ENCODE peak calls at places on chromosomes 6 and 20, in four cellular contexts. S is heart left ventricle, A is sigmoid colon, M is right lobe of liver. J is an unnamed sample.

GRCh38 chr6:156336096-156336495 is 441.1 kb upstream of the ARID1B start:
- DNase-seq in S (no peak), M (no peak), A (no peak), J (no peak)

GRCh38 chr6:101588343-101588742 is 194.8 kb downstream of the GRIK2 start:
- DNase-seq in M (no peak), A (no peak), S (no peak), J (no peak)

GRCh38 chr6:129131282-129131681 is 248.3 kb downstream of the LAMA2 start:
- DNase-seq in M (no peak), A (peak; percentile 91), S (no peak), J (no peak)

GRCh38 chr6:130945401-130945919 is 117.6 kb downstream of the EPB41L2 start:
- DNase-seq in M (no peak), S (no peak), A (no peak), J (no peak)

GRCh38 chr6:39812853-39813533 is 20.8 kb downstream of the DAAM2 start:
- DNase-seq in A (no peak), M (no peak), S (no peak), J (no peak)

GRCh38 chr20:34010405-34010895 is 16.7 kb downstream of the RALY start:
- DNase-seq in M (no peak), A (no peak), S (no peak), J (no peak)

GRCh38 chr6:124798942-124799496 is 163.2 kb upstream of the RNF217 start:
- DNase-seq in S (no peak), M (no peak), A (no peak), J (no peak)

GRCh38 chr6:157645201-157645795 is 177.7 kb upstream of the SNX9 start:
- DNase-seq in S (no peak), M (no peak), A (peak; percentile 44), J (no peak)

GRCh38 chr6:278494-278893 is 13.8 kb upstream of the DUSP22 start:
- DNase-seq in M (no peak), A (no peak), S (no peak), J (no peak)

GRCh38 chr6:169861431-169862045 is 110.1 kb downstream of the ERMARD start:
- DNase-seq in A (no peak), S (peak; percentile 5), M (no peak), J (no peak)

GRCh38 chr20:13220857-13221297 is at the start of gene ISM1:
- DNase-seq in M (peak; percentile 48), A (no peak), S (no peak), J (no peak)

GRCh38 chr20:38125157-38126056 is 39.7 kb downstream of the TGM2 start:
- DNase-seq in M (peak; percentile 89), A (peak; percentile 79), S (peak; percentile 76), J (no peak)

GRCh38 chr6:62626661-62627060 is 340.6 kb upstream of the KHDRBS2 start:
- DNase-seq in S (no peak), M (no peak), A (no peak), J (no peak)

GRCh38 chr6:130293800-130294199 is 71.0 kb upstream of the SAMD3 start:
- DNase-seq in M (no peak), S (no peak), A (no peak), J (no peak)

GRCh38 chr6:14606353-14606752 is 488.8 kb downstream of the CD83 start:
- DNase-seq in S (no peak), M (no peak), A (no peak), J (no peak)

GRCh38 chr6:169095153-169095552 is 158.5 kb downstream of the THBS2 start:
- DNase-seq in A (no peak), M (no peak), S (no peak), J (no peak)

GRCh38 chr20:25076731-25077609 is 5.0 kb downstream of the VSX1 start:
- DNase-seq in S (no peak), M (peak; percentile 79), A (no peak), J (no peak)

GRCh38 chr6:142926494-142927273 is 18.3 kb downstream of the HIVEP2 start:
- DNase-seq in A (peak; percentile 93), S (peak; percentile 92), M (peak; percentile 96), J (peak; percentile 14)
- H3K27ac ChIP-seq in A (peak overlapping the region; percentile 86), S (peak overlapping the region; percentile 94), M (peak overlapping the region; percentile 98), J (peak overlapping the region; percentile 78)

GRCh38 chr20:3407426-3408250 is at the start of gene DNAAF9:
- DNase-seq in S (peak; percentile 82), M (peak; percentile 85), A (peak; percentile 89), J (no peak)
- TF ChIP-seq POLR2A in S (no peak), M (peak; percentile 65), A (no peak), J (no peak)

GRCh38 chr6:35082733-35083403 is 58.3 kb downstream of the TCP11 start:
- DNase-seq in S (peak; percentile 8), A (peak; percentile 55), M (peak; percentile 45), J (no peak)
- H3K27ac ChIP-seq in S (no peak overlapping the region), A (peak overlapping the region; percentile 56), M (no peak overlapping the region), J (peak overlapping the region; percentile 76)

GRCh38 chr6:143204045-143204444 is 143.4 kb downstream of the AIG1 start:
- DNase-seq in A (no peak), S (no peak), M (no peak), J (no peak)
- TF ChIP-seq POLR2A in A (no peak), S (no peak), M (no peak), J (no peak)

GRCh38 chr20:17629678-17630089 is 52.4 kb downstream of the RRBP1 start:
- DNase-seq in A (no peak), S (no peak), M (no peak), J (no peak)

GRCh38 chr20:17631576-17632319 is 50.3 kb downstream of the RRBP1 start:
- DNase-seq in M (no peak), A (no peak), S (no peak), J (no peak)

GRCh38 chr20:17630151-17630805 is 51.8 kb downstream of the RRBP1 start:
- DNase-seq in S (no peak), A (no peak), M (no peak), J (no peak)

GRCh38 chr20:17629025-17629424 is 53.0 kb downstream of the RRBP1 start:
- DNase-seq in A (no peak), M (no peak), S (no peak), J (no peak)

GRCh38 chr20:17630806-17631195 is 51.2 kb downstream of the RRBP1 start:
- DNase-seq in M (no peak), S (no peak), A (no peak), J (no peak)
- H3K27ac ChIP-seq in M (no peak overlapping the region), S (no peak overlapping the region), A (no peak overlapping the region), J (no peak overlapping the region)

GRCh38 chr6:30515967-30516753 is 26.9 kb downstream of the HLA-E start:
- DNase-seq in A (peak; percentile 95), M (peak; percentile 96), S (peak; percentile 90), J (peak; percentile 76)
- TF ChIP-seq POLR2A in A (no peak), M (peak; percentile 77), S (no peak), J (peak; percentile 55)

GRCh38 chr20:48642105-48642880 is 185.5 kb downstream of the PREX1 start:
- DNase-seq in S (no peak), A (no peak), M (no peak), J (no peak)

GRCh38 chr20:48645666-48646065 is 182.1 kb downstream of the PREX1 start:
- DNase-seq in M (no peak), A (no peak), S (no peak), J (no peak)

GRCh38 chr20:48647873-48648272 is 179.9 kb downstream of the PREX1 start:
- DNase-seq in S (no peak), A (no peak), M (no peak), J (no peak)

GRCh38 chr20:48640871-48641270 is 186.9 kb downstream of the PREX1 start:
- DNase-seq in A (no peak), M (no peak), S (no peak), J (no peak)

DNA sequence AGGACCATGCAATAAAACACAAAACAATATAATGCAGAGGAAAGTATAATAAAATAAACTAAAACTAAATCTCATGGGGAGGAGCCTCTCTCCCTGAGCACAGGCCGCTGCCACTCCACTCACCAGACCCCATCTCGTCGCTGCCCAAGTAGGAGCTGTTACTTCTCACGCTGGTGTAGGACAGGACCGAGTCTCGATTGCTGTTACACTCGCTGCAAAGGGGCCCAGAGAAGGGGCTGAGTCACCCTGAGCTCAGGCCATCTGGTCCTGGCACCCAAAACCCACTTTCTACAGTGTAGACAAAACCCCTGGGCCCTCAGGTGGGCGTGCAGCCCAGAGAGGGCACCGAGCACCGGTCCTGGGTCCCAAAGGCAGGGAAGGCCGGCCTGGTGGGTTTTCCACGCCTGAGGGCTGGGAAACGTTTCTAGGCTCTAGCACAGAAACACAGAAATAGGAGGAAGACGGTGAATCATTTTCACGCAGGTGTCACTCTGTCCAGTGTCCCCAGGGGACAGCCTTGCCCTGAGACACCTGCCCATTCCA is 183.4 kb downstream of the PREX1 start:
- DNase-seq in M (no peak), S (no peak), A (no peak), J (no peak)
- H3K27ac ChIP-seq in M (no peak overlapping the region), S (no peak overlapping the region), A (no peak overlapping the region), J (no peak overlapping the region)